ENCODE peak calls at places on chromosomes 2 and 18, in four cellular contexts. One of them, this sample, is unnamed.

GRCh38 chr2:46296216-46296839 is 879 bp upstream of the EPAS1 start:
- DNase-seq in fibroblast of mammary gland: no peak
- DNase-seq in CD8-positive, alpha-beta T cell: no peak
- DNase-seq in aorta: peak; percentile 85
- DNase-seq in this sample: no peak

GRCh38 chr18:48455555-48456478 is 46.6 kb upstream of the ZBTB7C start:
- DNase-seq in fibroblast of mammary gland: peak; percentile 87
- DNase-seq in CD8-positive, alpha-beta T cell: peak; percentile 35
- DNase-seq in aorta: no peak
- DNase-seq in this sample: peak; percentile 84

GRCh38 chr2:84884396-84884795 is 3.5 kb upstream of the TRABD2A start:
- DNase-seq in fibroblast of mammary gland: no peak
- DNase-seq in CD8-positive, alpha-beta T cell: no peak
- DNase-seq in aorta: no peak
- DNase-seq in this sample: no peak

GRCh38 chr2:46025683-46026082 is 271.5 kb upstream of the EPAS1 start:
- DNase-seq in fibroblast of mammary gland: no peak
- DNase-seq in CD8-positive, alpha-beta T cell: no peak
- DNase-seq in aorta: no peak
- DNase-seq in this sample: no peak

GRCh38 chr2:25845843-25846505 is 32.3 kb downstream of the ASXL2 start:
- DNase-seq in fibroblast of mammary gland: peak; percentile 47
- DNase-seq in CD8-positive, alpha-beta T cell: no peak
- DNase-seq in aorta: no peak
- DNase-seq in this sample: no peak

GRCh38 chr2:181907005-181907549 is 15.5 kb downstream of the ITPRID2 start:
- DNase-seq in fibroblast of mammary gland: no peak
- DNase-seq in CD8-positive, alpha-beta T cell: no peak
- DNase-seq in aorta: no peak
- DNase-seq in this sample: no peak

GRCh38 chr18:32771871-32772499 is 838 bp downstream of the KLHL14 start:
- DNase-seq in fibroblast of mammary gland: no peak
- DNase-seq in CD8-positive, alpha-beta T cell: no peak
- DNase-seq in aorta: no peak
- DNase-seq in this sample: peak; percentile 4

GRCh38 chr18:66971951-66972350 is 368.1 kb upstream of the CDH19 start:
- DNase-seq in fibroblast of mammary gland: no peak
- DNase-seq in CD8-positive, alpha-beta T cell: no peak
- DNase-seq in aorta: no peak
- DNase-seq in this sample: no peak

GRCh38 chr2:102251042-102251848 is 60.1 kb upstream of the IL1RL1 start:
- DNase-seq in fibroblast of mammary gland: peak; percentile 58
- DNase-seq in CD8-positive, alpha-beta T cell: peak; percentile 46
- DNase-seq in aorta: peak; percentile 88
- DNase-seq in this sample: peak; percentile 84

This sample was measured in GM23248.